ENCODE peak calls at places on chromosome 1, in six cellular contexts. One of them, this sample, is unnamed.

GRCh38 chr1:105362438-105362837 is 1612.7 kb downstream of the AMY1C start:
- DNase-seq in OCI-M1: no peak
- DNase-seq in HAP-1: no peak
- DNase-seq in stimulated activated CD4-positive, alpha-beta T cell treated with anti-CD3 and anti-CD28 coated beads, Interleukin-12 subunit alpha, Interleukin-12 subunit beta, amount 100 ng/mL, for 48 hours: no peak
- DNase-seq in endodermal cell: peak; percentile 50
- DNase-seq in NCI-H2171 treated with DMSO at 0.1 percent for 48 hours: no peak
- DNase-seq in this sample: no peak

GRCh38 chr1:215282557-215282956 is 200.0 kb downstream of the KCNK2 start:
- DNase-seq in stimulated activated CD4-positive, alpha-beta T cell treated with anti-CD3 and anti-CD28 coated beads, Interleukin-12 subunit alpha, Interleukin-12 subunit beta, amount 100 ng/mL, for 48 hours: no peak
- DNase-seq in NCI-H2171 treated with DMSO at 0.1 percent for 48 hours: no peak
- DNase-seq in OCI-M1: no peak
- DNase-seq in endodermal cell: no peak
- DNase-seq in HAP-1: no peak
- DNase-seq in this sample: no peak

GRCh38 chr1:78716186-78716585 is 66.6 kb downstream of the IFI44 start:
- DNase-seq in HAP-1: no peak
- DNase-seq in OCI-M1: no peak
- DNase-seq in stimulated activated CD4-positive, alpha-beta T cell treated with anti-CD3 and anti-CD28 coated beads, Interleukin-12 subunit alpha, Interleukin-12 subunit beta, amount 100 ng/mL, for 48 hours: no peak
- DNase-seq in endodermal cell: no peak
- DNase-seq in NCI-H2171 treated with DMSO at 0.1 percent for 48 hours: no peak
- DNase-seq in this sample: no peak

GRCh38 chr1:85606414-85606800 is 25.8 kb downstream of the CCN1 start:
- DNase-seq in HAP-1: no peak
- DNase-seq in NCI-H2171 treated with DMSO at 0.1 percent for 48 hours: no peak
- DNase-seq in stimulated activated CD4-positive, alpha-beta T cell treated with anti-CD3 and anti-CD28 coated beads, Interleukin-12 subunit alpha, Interleukin-12 subunit beta, amount 100 ng/mL, for 48 hours: no peak
- DNase-seq in OCI-M1: no peak
- DNase-seq in endodermal cell: peak; percentile 48
- DNase-seq in this sample: no peak

GRCh38 chr1:52602328-52603300 is at the start of gene GPX7:
- DNase-seq in HAP-1: peak; percentile 17
- DNase-seq in OCI-M1: no peak
- DNase-seq in stimulated activated CD4-positive, alpha-beta T cell treated with anti-CD3 and anti-CD28 coated beads, Interleukin-12 subunit alpha, Interleukin-12 subunit beta, amount 100 ng/mL, for 48 hours: peak; percentile 37
- DNase-seq in endodermal cell: peak; percentile 82
- DNase-seq in NCI-H2171 treated with DMSO at 0.1 percent for 48 hours: peak; percentile 10
- DNase-seq in this sample: no peak

GRCh38 chr1:19374402-19374801 is 62.3 kb downstream of the SLC66A1 start:
- DNase-seq in NCI-H2171 treated with DMSO at 0.1 percent for 48 hours: no peak
- DNase-seq in endodermal cell: peak; percentile 88
- DNase-seq in OCI-M1: no peak
- DNase-seq in HAP-1: no peak
- DNase-seq in stimulated activated CD4-positive, alpha-beta T cell treated with anti-CD3 and anti-CD28 coated beads, Interleukin-12 subunit alpha, Interleukin-12 subunit beta, amount 100 ng/mL, for 48 hours: no peak
- DNase-seq in this sample: no peak

GRCh38 chr1:177236967-177237366 is 66.2 kb downstream of the BRINP2 start:
- DNase-seq in stimulated activated CD4-positive, alpha-beta T cell treated with anti-CD3 and anti-CD28 coated beads, Interleukin-12 subunit alpha, Interleukin-12 subunit beta, amount 100 ng/mL, for 48 hours: no peak
- DNase-seq in OCI-M1: no peak
- DNase-seq in HAP-1: no peak
- DNase-seq in NCI-H2171 treated with DMSO at 0.1 percent for 48 hours: no peak
- DNase-seq in endodermal cell: no peak
- DNase-seq in this sample: no peak

GRCh38 chr1:11858968-11859871 is 475 bp upstream of the NPPB start:
- DNase-seq in NCI-H2171 treated with DMSO at 0.1 percent for 48 hours: no peak
- DNase-seq in stimulated activated CD4-positive, alpha-beta T cell treated with anti-CD3 and anti-CD28 coated beads, Interleukin-12 subunit alpha, Interleukin-12 subunit beta, amount 100 ng/mL, for 48 hours: peak; percentile 51
- DNase-seq in OCI-M1: peak; percentile 77
- DNase-seq in endodermal cell: peak; percentile 96
- DNase-seq in HAP-1: peak; percentile 39
- DNase-seq in this sample: no peak

GRCh38 chr1:178498896-178499675 is 2.3 kb upstream of the CLEC20A start:
- DNase-seq in NCI-H2171 treated with DMSO at 0.1 percent for 48 hours: no peak
- DNase-seq in stimulated activated CD4-positive, alpha-beta T cell treated with anti-CD3 and anti-CD28 coated beads, Interleukin-12 subunit alpha, Interleukin-12 subunit beta, amount 100 ng/mL, for 48 hours: no peak
- DNase-seq in HAP-1: no peak
- DNase-seq in endodermal cell: peak; percentile 71
- DNase-seq in OCI-M1: no peak
- DNase-seq in this sample: no peak

GRCh38 chr1:78651247-78651646 is 1.6 kb downstream of the IFI44 start:
- DNase-seq in stimulated activated CD4-positive, alpha-beta T cell treated with anti-CD3 and anti-CD28 coated beads, Interleukin-12 subunit alpha, Interleukin-12 subunit beta, amount 100 ng/mL, for 48 hours: no peak
- DNase-seq in OCI-M1: peak; percentile 68
- DNase-seq in NCI-H2171 treated with DMSO at 0.1 percent for 48 hours: no peak
- DNase-seq in endodermal cell: no peak
- DNase-seq in HAP-1: no peak
- DNase-seq in this sample: peak; percentile 48

GRCh38 chr1:112849425-112849966 is 106.5 kb downstream of the SLC16A1 start:
- DNase-seq in NCI-H2171 treated with DMSO at 0.1 percent for 48 hours: peak; percentile 76
- DNase-seq in HAP-1: no peak
- DNase-seq in stimulated activated CD4-positive, alpha-beta T cell treated with anti-CD3 and anti-CD28 coated beads, Interleukin-12 subunit alpha, Interleukin-12 subunit beta, amount 100 ng/mL, for 48 hours: no peak
- DNase-seq in OCI-M1: no peak
- DNase-seq in endodermal cell: peak; percentile 90
- DNase-seq in this sample: peak; percentile 18

GRCh38 chr1:113765306-113765705 is 6.0 kb upstream of the PHTF1 start:
- DNase-seq in NCI-H2171 treated with DMSO at 0.1 percent for 48 hours: no peak
- DNase-seq in OCI-M1: no peak
- DNase-seq in stimulated activated CD4-positive, alpha-beta T cell treated with anti-CD3 and anti-CD28 coated beads, Interleukin-12 subunit alpha, Interleukin-12 subunit beta, amount 100 ng/mL, for 48 hours: no peak
- DNase-seq in endodermal cell: no peak
- DNase-seq in HAP-1: no peak
- DNase-seq in this sample: no peak

GRCh38 chr1:7691557-7691956 is 79.5 kb upstream of the VAMP3 start:
- DNase-seq in HAP-1: no peak
- DNase-seq in endodermal cell: no peak
- DNase-seq in stimulated activated CD4-positive, alpha-beta T cell treated with anti-CD3 and anti-CD28 coated beads, Interleukin-12 subunit alpha, Interleukin-12 subunit beta, amount 100 ng/mL, for 48 hours: no peak
- DNase-seq in NCI-H2171 treated with DMSO at 0.1 percent for 48 hours: no peak
- DNase-seq in OCI-M1: no peak
- DNase-seq in this sample: no peak